ENCODE peak calls at places on chromosomes 3 and 15, in six cellular contexts. Q is IMR-90, C is DND-41, S is epithelial cell of esophagus, I is heart left ventricle, X is lower leg skin. Z is an unnamed sample.

GRCh38 chr15:88894348-88894818 is 961 bp downstream of the HAPLN3 start:
- DNase-seq in Q (no peak), C (no peak), S (peak; percentile 83), I (peak; percentile 81), X (no peak), Z (peak; percentile 85)

GRCh38 chr3:4417449-4417848 is 49.6 kb downstream of the SUMF1 start:
- DNase-seq in Q (peak; percentile 65), C (no peak), S (peak; percentile 46), I (no peak), X (no peak), Z (no peak)

GRCh38 chr3:20181276-20181675 is 4.7 kb downstream of the SGO1 start:
- DNase-seq in Q (no peak), C (no peak), S (no peak), I (no peak), X (no peak), Z (no peak)

GRCh38 chr3:62051506-62051905 is 321.8 kb downstream of the FEZF2 start:
- DNase-seq in Q (peak; percentile 24), C (no peak), S (peak; percentile 72), I (no peak), X (no peak), Z (no peak)

GRCh38 chr3:116037954-116038911 is 407.1 kb downstream of the LSAMP start:
- DNase-seq in Q (no peak), C (no peak), S (peak; percentile 48), I (no peak), X (no peak), Z (no peak)

GRCh38 chr15:57033715-57034439 is 115.4 kb downstream of the TCF12 start:
- DNase-seq in Q (no peak), C (no peak), S (no peak), I (no peak), X (no peak), Z (no peak)

GRCh38 chr15:71532994-71533393 is 277.4 kb upstream of the NR2E3 start:
- DNase-seq in Q (no peak), C (no peak), S (peak; percentile 69), I (no peak), X (no peak), Z (no peak)

GRCh38 chr15:91413142-91413541 is 313.1 kb downstream of the SV2B start:
- DNase-seq in Q (peak; percentile 20), C (no peak), S (no peak), I (no peak), X (no peak), Z (no peak)

GRCh38 chr15:58472221-58472620 is 40.4 kb downstream of the LIPC start:
- DNase-seq in Q (no peak), C (no peak), S (no peak), I (no peak), X (no peak), Z (no peak)

GRCh38 chr3:195042741-195043611 is 228.0 kb downstream of the XXYLT1 start:
- DNase-seq in Q (no peak), C (no peak), S (peak; percentile 51), I (no peak), X (no peak), Z (no peak)

GRCh38 chr15:85588657-85589056 is 206.1 kb downstream of the KLHL25 start:
- DNase-seq in Q (peak; percentile 65), C (no peak), S (peak; percentile 69), I (no peak), X (no peak), Z (no peak)

GRCh38 chr3:25532763-25533162 is 104.7 kb downstream of the RARB start:
- DNase-seq in Q (peak; percentile 33), C (peak; percentile 38), S (peak; percentile 8), I (no peak), X (no peak), Z (no peak)

GRCh38 chr15:31024330-31024729 is 32.9 kb upstream of the MTMR10 start:
- DNase-seq in Q (peak; percentile 99), C (no peak), S (peak; percentile 92), I (no peak), X (no peak), Z (no peak)

GRCh38 chr3:191051037-191051436 is 148.0 kb upstream of the OSTN start:
- DNase-seq in Q (peak; percentile 47), C (no peak), S (peak; percentile 41), I (no peak), X (no peak), Z (no peak)

GRCh38 chr3:99167016-99167415 is 265.5 kb upstream of the DCBLD2 start:
- DNase-seq in Q (no peak), C (no peak), S (peak; percentile 14), I (no peak), X (no peak), Z (no peak)

GRCh38 chr15:60788514-60789091 is 309.7 kb upstream of the ICE2 start:
- DNase-seq in Q (no peak), C (no peak), S (no peak), I (no peak), X (peak; percentile 43), Z (peak; percentile 37)

GRCh38 chr3:153291052-153291689 is 129.1 kb downstream of the RAP2B start:
- DNase-seq in Q (no peak), C (no peak), S (peak; percentile 68), I (no peak), X (no peak), Z (no peak)

GRCh38 chr3:71962561-71963240 is 177.8 kb upstream of the PROK2 start:
- DNase-seq in Q (peak; percentile 23), C (no peak), S (peak; percentile 69), I (no peak), X (no peak), Z (no peak)

GRCh38 chr3:184339016-184339415 is 1.6 kb downstream of the FAM131A start:
- DNase-seq in Q (no peak), C (no peak), S (peak; percentile 43), I (no peak), X (peak; percentile 54), Z (no peak)

GRCh38 chr15:39934415-39935044 is 615 bp downstream of the EIF2AK4 start:
- DNase-seq in Q (no peak), C (peak; percentile 25), S (peak; percentile 19), I (no peak), X (no peak), Z (no peak)

GRCh38 chr15:99092554-99093172 is 12.2 kb upstream of the SYNM start:
- DNase-seq in Q (no peak), C (no peak), S (peak; percentile 51), I (no peak), X (no peak), Z (no peak)

GRCh38 chr3:39485547-39485946 is 18.1 kb downstream of the MOBP start:
- DNase-seq in Q (no peak), C (no peak), S (no peak), I (no peak), X (no peak), Z (no peak)

GRCh38 chr15:67187351-67187854 is 67.1 kb downstream of the AAGAB start:
- DNase-seq in Q (no peak), C (no peak), S (no peak), I (no peak), X (no peak), Z (no peak)

DNA sequence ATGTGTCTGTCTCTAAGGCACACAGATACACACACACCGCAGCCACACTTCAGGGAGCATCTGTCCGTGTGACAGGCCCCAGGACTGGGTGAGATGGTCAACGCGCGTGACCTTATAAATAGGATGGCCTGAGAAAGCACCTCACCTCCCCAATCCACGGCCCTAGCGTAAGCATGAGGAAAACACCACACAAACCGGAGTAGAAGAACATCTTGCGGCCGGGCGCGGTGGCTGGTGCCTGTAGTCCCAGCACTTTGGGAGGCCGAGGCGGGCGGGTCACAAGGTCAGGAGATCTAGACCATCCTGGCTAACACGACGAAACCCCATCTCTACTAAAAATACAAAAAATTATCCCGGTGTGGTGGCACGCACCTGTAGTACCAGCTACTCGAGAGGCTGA is 1.6 kb downstream of the NIPA1 start:
- DNase-seq in Q (no peak), C (no peak), S (no peak), I (no peak), X (no peak), Z (no peak)
- H3K4me3 ChIP-seq in Q (no peak overlapping the region), C (no peak overlapping the region), S (no peak overlapping the region), I (no peak overlapping the region), X (no peak overlapping the region), Z (no peak overlapping the region)

GRCh38 chr3:100650651-100651611 is 41.5 kb downstream of the ADGRG7 start:
- DNase-seq in Q (peak; percentile 54), C (no peak), S (peak; percentile 80), I (no peak), X (peak; percentile 19), Z (peak; percentile 37)
- H3K4me3 ChIP-seq in Q (no peak overlapping the region), C (no peak overlapping the region), S (no peak overlapping the region), I (no peak overlapping the region), X (no peak overlapping the region), Z (no peak overlapping the region)

DNA sequence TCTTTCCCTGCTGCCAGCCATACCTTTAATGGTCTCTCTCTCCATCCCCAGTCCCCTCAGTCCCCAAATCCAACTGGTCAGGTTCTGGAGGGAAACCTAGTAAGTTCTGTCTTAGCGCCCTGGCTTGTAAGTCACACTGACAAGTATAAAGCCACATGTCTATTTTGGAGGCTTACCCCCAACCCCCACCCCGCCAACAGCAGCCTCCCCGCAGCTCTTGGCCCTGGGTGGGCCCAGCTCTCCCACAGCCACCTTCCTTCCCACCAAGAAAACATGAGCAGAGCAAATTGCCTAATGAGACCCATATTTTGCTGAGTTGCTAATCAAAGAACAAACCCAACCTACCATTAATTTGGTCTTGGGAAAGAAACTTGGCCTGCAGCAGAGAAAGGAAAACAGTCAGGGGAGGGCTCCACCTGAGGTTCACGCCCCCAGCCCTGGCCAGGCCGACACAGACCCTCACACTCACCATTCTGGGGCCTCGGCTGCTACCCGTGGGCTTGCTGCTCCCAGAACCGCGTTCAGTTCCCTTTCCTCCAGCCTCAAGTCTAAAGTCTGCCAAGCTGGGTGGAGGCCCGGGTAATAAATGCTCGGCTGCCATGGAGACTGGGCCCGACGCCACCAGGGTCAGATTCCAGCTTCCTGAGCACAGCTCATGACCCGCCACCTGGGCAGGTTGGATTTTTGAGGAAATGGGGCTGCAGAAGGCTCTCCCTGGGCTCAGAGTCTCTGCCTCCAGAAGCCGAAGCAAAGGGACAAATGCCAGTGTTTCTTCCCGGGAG is at the start of gene CALML4:
- DNase-seq in Q (no peak), C (no peak), S (no peak), I (peak; percentile 84), X (peak; percentile 64), Z (no peak)
- H3K4me3 ChIP-seq in Q (no peak within 1 kb of the TSS), C (no peak within 1 kb of the TSS), S (peak within 1 kb of the TSS; percentile 2), I (peak within 1 kb of the TSS; percentile 36), X (no peak within 1 kb of the TSS), Z (no peak within 1 kb of the TSS)

GRCh38 chr3:131532645-131533044 is 29.9 kb upstream of the MRPL3 start:
- DNase-seq in Q (no peak), C (no peak), S (no peak), I (no peak), X (no peak), Z (no peak)

GRCh38 chr3:131530843-131531242 is 28.1 kb upstream of the MRPL3 start:
- DNase-seq in Q (no peak), C (no peak), S (no peak), I (no peak), X (no peak), Z (no peak)

GRCh38 chr3:131530374-131530773 is 27.6 kb upstream of the MRPL3 start:
- DNase-seq in Q (no peak), C (no peak), S (no peak), I (no peak), X (no peak), Z (no peak)

GRCh38 chr3:131526801-131527347 is 24.1 kb upstream of the MRPL3 start:
- DNase-seq in Q (peak; percentile 19), C (no peak), S (peak; percentile 45), I (peak; percentile 77), X (no peak), Z (no peak)
- H3K4me3 ChIP-seq in Q (peak overlapping the region; percentile 22), C (no peak overlapping the region), S (peak overlapping the region; percentile 34), I (peak overlapping the region; percentile 51), X (no peak overlapping the region), Z (no peak overlapping the region)